ENCODE peak calls at places on chromosome 22, in six cellular contexts. K is IMR-90, N is H9, U is neuronal stem cell, J is H1, H is trophoblast cell. M is an unnamed sample. For H3K9me3, the result is how much of the 10 kb centered on the place peaks cover.

GRCh38 chr22:42277988-42278776 is 7.7 kb upstream of the TCF20 start:
- DNase-seq in K (no peak), N (no peak), U (no peak), J (no peak), H (peak), M (no peak)

GRCh38 chr22:46462726-46463371 is 74.6 kb downstream of the CELSR1 start:
- DNase-seq in K (peak), N (no peak), U (no peak), J (no peak), H (peak), M (peak)

GRCh38 chr22:29520851-29521250 is 32.7 kb downstream of the THOC5 start:
- DNase-seq in K (peak), N (no peak), U (no peak), J (no peak), H (no peak), M (peak)

GRCh38 chr22:41175546-41175945 is 29.6 kb upstream of the L3MBTL2 start:
- DNase-seq in K (no peak), N (no peak), U (no peak), J (no peak), H (no peak), M (no peak)

GRCh38 chr22:25362215-25362882 is 142.9 kb downstream of the CRYBB2 start:
- DNase-seq in K (peak), N (peak), U (peak), J (no peak), H (peak), M (peak)

GRCh38 chr22:30286813-30287625 is 2.3 kb downstream of the CASTOR1 start:
- DNase-seq in K (peak), N (peak), U (peak), J (peak), H (peak), M (peak)

GRCh38 chr22:20176421-20177060 is 25.7 kb upstream of the CCDC188 start:
- DNase-seq in K (no peak), N (no peak), U (no peak), J (no peak), H (no peak), M (no peak)

GRCh38 chr22:17922925-17923898 is 101.1 kb downstream of the MICAL3 start:
- DNase-seq in K (peak), N (no peak), U (no peak), J (no peak), H (no peak), M (peak)

GRCh38 chr22:25364281-25364680 is 144.8 kb downstream of the CRYBB2 start:
- DNase-seq in K (no peak), N (no peak), U (no peak), J (no peak), H (no peak), M (no peak)

GRCh38 chr22:38348751-38349496 is 31.7 kb upstream of the CSNK1E start:
- DNase-seq in K (no peak), N (no peak), U (no peak), J (no peak), H (no peak), M (no peak)

GRCh38 chr22:42560781-42561180 is 7.0 kb downstream of the SERHL2 start:
- DNase-seq in K (no peak), N (peak), U (peak), J (no peak), H (no peak), M (peak)

GRCh38 chr22:41288245-41288946 is 2.4 kb upstream of the RANGAP1 start:
- DNase-seq in K (peak), N (peak), U (no peak), J (no peak), H (no peak), M (peak)

GRCh38 chr22:37896181-37896592 is 9.9 kb upstream of the MICALL1 start:
- DNase-seq in K (peak), N (peak), U (no peak), J (no peak), H (peak), M (peak)

GRCh38 chr22:27534720-27535125 is 266.8 kb downstream of the MN1 start:
- DNase-seq in K (peak), N (no peak), U (no peak), J (no peak), H (peak), M (peak)

GRCh38 chr22:30781271-30781875 is 86.7 kb downstream of the OSBP2 start:
- DNase-seq in K (peak), N (no peak), U (no peak), J (no peak), H (no peak), M (no peak)

GRCh38 chr22:26483043-26483438 is 542 bp downstream of the HPS4 start:
- DNase-seq in K (no peak), N (no peak), U (no peak), J (no peak), H (no peak), M (no peak)

GRCh38 chr22:42268852-42269406 is 1.5 kb downstream of the TCF20 start:
- DNase-seq in K (no peak), N (no peak), U (no peak), J (no peak), H (no peak), M (no peak)

GRCh38 chr22:47565607-47566006 is 803.2 kb downstream of the TBC1D22A start:
- DNase-seq in K (no peak), N (no peak), U (no peak), J (no peak), H (no peak), M (no peak)

GRCh38 chr22:25774575-25775026 is 32.6 kb downstream of the MYO18B start:
- DNase-seq in K (no peak), N (peak), U (peak), J (no peak), H (no peak), M (no peak)

GRCh38 chr22:19992481-19992911 is 24.1 kb downstream of the ARVCF start:
- DNase-seq in K (no peak), N (no peak), U (no peak), J (no peak), H (no peak), M (no peak)

GRCh38 chr22:38223289-38223960 is 21.6 kb downstream of the MAFF start:
- DNase-seq in K (no peak), N (no peak), U (no peak), J (no peak), H (no peak), M (no peak)

GRCh38 chr22:20657963-20658362 is 116.0 kb upstream of the SERPIND1 start:
- DNase-seq in K (no peak), N (no peak), U (no peak), J (no peak), H (no peak), M (no peak)

GRCh38 chr22:30254307-30254706 is 7.7 kb upstream of the LIF start:
- DNase-seq in K (no peak), N (no peak), U (no peak), J (no peak), H (no peak), M (no peak)

GRCh38 chr22:30398685-30399680 is 2.2 kb downstream of the SEC14L2 start:
- DNase-seq in K (no peak), N (no peak), U (no peak), J (no peak), H (no peak), M (no peak)

GRCh38 chr22:25143161-25144076 is 56.2 kb upstream of the CRYBB3 start:
- DNase-seq in K (no peak), N (no peak), U (no peak), J (no peak), H (no peak), M (no peak)

GRCh38 chr22:42270512-42271190 is at the start of gene TCF20:
- DNase-seq in K (peak), N (no peak), U (peak), J (no peak), H (peak), M (peak)

GRCh38 chr22:21951931-21952465 is 650 bp downstream of the PPM1F start:
- DNase-seq in K (peak), N (peak), U (no peak), J (no peak), H (peak), M (peak)

GRCh38 chr22:46959369-46959768 is 196.9 kb downstream of the TBC1D22A start:
- DNase-seq in K (no peak), N (no peak), U (no peak), J (no peak), H (no peak), M (no peak)

GRCh38 chr22:26673485-26673884 is 16.1 kb downstream of the MIAT start:
- DNase-seq in K (no peak), N (no peak), U (no peak), J (no peak), H (no peak), M (peak)

GRCh38 chr22:19176732-19177131 is 1.8 kb downstream of the SLC25A1 start:
- DNase-seq in K (no peak), N (no peak), U (no peak), J (no peak), H (no peak), M (no peak)

GRCh38 chr22:19070397-19071169 is 51.6 kb downstream of the DGCR2 start:
- DNase-seq in K (no peak), N (no peak), U (no peak), J (no peak), H (no peak), M (no peak)

GRCh38 chr22:26409705-26410376 is 19.2 kb upstream of the ASPHD2 start:
- DNase-seq in K (no peak), N (no peak), U (no peak), J (no peak), H (no peak), M (no peak)

GRCh38 chr22:25051983-25052710 is 99.6 kb downstream of the KIAA1671 start:
- DNase-seq in K (no peak), N (no peak), U (no peak), J (no peak), H (no peak), M (no peak)

GRCh38 chr22:18068991-18069390 is 8.8 kb upstream of the PEX26 start:
- DNase-seq in K (no peak), N (no peak), U (no peak), J (no peak), H (no peak), M (no peak)

GRCh38 chr22:45688606-45689080 is 17.0 kb downstream of the ATXN10 start:
- DNase-seq in K (peak), N (no peak), U (no peak), J (no peak), H (peak), M (peak)

GRCh38 chr22:38467904-38468760 is at the start of gene KDELR3:
- DNase-seq in K (peak), N (no peak), U (no peak), J (no peak), H (peak), M (peak)

GRCh38 chr22:44609589-44609988 is 92.4 kb upstream of the PRR5 start:
- DNase-seq in K (no peak), N (no peak), U (no peak), J (no peak), H (no peak), M (no peak)

GRCh38 chr22:33296941-33297340 is 238.8 kb upstream of the SYN3 start:
- DNase-seq in K (no peak), N (no peak), U (no peak), J (no peak), H (no peak), M (no peak)
- H3K4me2 ChIP-seq in K (no peak), N (no peak), U (no peak), J (no peak), H (no peak), M (no peak)

GRCh38 chr22:49037701-49038245 is 789.9 kb downstream of the BRD1 start:
- DNase-seq in K (no peak), N (no peak), U (no peak), J (no peak), H (peak), M (no peak)
- H3K9me3 ChIP-seq in K (half or more), N (under half), U (under half), J (under half), H (under half), M (under half)

DNA sequence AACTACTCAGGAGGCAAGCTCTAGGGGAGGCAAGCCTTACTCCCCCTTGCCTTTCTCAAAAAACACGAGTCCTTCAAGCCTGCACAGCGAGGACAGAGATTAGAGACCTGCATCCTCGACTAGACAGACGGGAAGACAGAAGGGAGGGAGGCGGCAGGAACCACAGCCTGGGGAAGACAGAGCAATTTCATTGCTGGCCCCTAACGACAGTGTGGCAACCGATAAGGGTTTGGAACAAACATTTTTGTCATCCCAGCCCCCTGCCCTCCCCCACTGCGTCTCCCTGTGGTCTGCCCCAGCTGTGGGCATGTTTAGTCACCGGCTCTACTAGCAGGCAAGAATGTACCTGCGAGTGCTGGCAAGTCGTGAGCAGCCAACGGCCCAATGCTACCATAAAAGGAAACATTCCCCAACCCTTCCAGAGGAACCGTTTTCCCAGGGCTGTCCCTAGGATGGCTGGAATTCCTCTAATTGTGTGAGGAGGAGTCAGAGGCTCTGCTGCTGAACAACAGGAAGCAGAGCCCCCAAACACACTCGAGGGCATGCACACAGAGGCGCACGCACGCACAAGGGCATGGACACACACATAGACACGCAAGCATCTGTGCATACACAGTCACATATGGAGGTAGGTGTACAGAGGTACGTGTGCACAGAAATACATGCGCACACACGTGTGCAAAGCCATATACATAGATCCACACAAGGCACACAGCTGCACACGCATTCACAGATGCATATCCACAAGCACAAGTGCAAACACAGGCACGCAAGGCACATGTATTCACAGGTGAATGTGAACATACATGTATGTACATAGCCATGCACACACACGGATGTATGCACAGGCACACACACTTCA is 58.3 kb downstream of the MYH9 start:
- DNase-seq in K (peak), N (peak), U (peak), J (peak), H (peak), M (peak)
- H2AK5ac ChIP-seq in K (peak), N (peak), U (peak), J (peak), H (peak), M (peak)

GRCh38 chr22:23534851-23535717 is 45.0 kb downstream of the IGLL1 start:
- DNase-seq in K (no peak), N (peak), U (no peak), J (no peak), H (no peak), M (no peak)
- H3K4me2 ChIP-seq in K (no peak), N (no peak), U (no peak), J (peak), H (no peak), M (no peak)

GRCh38 chr22:48748113-48748859 is 1079.4 kb downstream of the BRD1 start:
- DNase-seq in K (no peak), N (peak), U (no peak), J (no peak), H (no peak), M (no peak)
- H3K9me3 ChIP-seq in K (half or more), N (under half), U (under half), J (under half), H (under half), M (under half)

DNA sequence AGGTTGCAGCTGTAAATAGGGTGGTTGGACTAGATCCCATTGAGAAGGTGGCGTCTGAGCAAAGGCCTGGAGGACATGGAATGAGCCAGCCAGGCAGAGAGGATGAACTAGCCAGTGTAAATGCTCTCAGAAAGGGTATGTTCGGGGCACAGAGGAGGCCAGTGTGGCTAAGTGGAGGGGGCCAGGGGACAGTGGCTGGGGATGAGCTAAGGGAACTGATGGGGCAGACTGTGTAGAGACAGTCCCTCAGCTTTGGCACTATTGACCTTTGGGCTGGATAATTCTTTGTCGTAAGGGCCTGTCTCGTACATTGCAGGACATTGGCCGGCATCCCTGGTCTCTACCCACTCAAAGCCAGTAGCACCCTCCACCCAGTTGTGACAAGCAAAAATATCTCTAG is 43.7 kb upstream of the ISX start:
- DNase-seq in K (no peak), N (no peak), U (no peak), J (no peak), H (no peak), M (no peak)
- H2AK5ac ChIP-seq in K (no peak), N (no peak), U (no peak), J (no peak), H (peak), M (no peak)

GRCh38 chr22:39653787-39654077 is 83.2 kb downstream of the CACNA1I start:
- DNase-seq in K (no peak), N (no peak), U (no peak), J (no peak), H (no peak), M (no peak)
- H3K4me2 ChIP-seq in K (no peak), N (no peak), U (no peak), J (no peak), H (no peak), M (no peak)

GRCh38 chr22:49726022-49726681 is 101.5 kb downstream of the BRD1 start:
- DNase-seq in K (no peak), N (no peak), U (no peak), J (no peak), H (no peak), M (no peak)

GRCh38 chr22:49726701-49727101 is 101.0 kb downstream of the BRD1 start:
- DNase-seq in K (no peak), N (no peak), U (no peak), J (no peak), H (no peak), M (no peak)

GRCh38 chr22:49727191-49727880 is 100.3 kb downstream of the BRD1 start:
- DNase-seq in K (no peak), N (no peak), U (no peak), J (no peak), H (no peak), M (no peak)

GRCh38 chr22:49728566-49729271 is 99.0 kb downstream of the BRD1 start:
- DNase-seq in K (no peak), N (no peak), U (no peak), J (no peak), H (no peak), M (no peak)

DNA sequence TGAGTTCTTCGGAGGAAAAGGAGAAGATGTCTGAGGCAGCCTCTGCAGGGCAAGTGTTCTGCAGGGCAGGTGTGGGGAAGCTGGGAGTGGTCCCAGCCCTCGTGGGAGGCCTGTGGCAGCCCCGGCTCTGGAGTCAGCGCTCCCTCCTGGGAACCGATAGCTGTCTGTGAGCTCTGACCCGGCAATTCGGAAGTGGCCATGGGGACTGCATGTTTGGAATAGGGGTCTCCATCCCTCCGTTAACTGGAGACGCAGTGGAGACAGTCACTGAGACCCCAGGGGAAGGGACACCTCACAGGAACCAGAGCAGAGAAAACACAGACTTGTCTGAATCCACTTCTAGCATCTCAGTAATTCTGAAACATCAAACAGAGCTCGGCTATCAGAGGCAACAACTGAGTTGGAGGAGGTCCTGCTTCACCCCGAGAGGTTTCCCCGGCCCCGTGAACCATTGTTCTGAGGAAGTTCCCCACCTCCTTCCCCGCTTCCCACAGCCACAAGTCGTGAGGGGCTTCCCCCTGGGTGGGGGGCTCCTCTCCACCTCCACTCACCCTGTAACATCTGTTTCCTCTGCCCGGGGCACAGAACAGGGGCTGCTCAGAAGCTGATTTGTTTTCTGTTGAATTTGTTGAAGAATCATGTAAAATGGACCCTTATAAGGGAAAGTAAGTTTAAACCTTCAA is 99.7 kb downstream of the BRD1 start:
- DNase-seq in K (no peak), N (no peak), U (no peak), J (no peak), H (no peak), M (no peak)
- H3K9me3 ChIP-seq in K (under half), N (under half), U (under half), J (under half), H (under half), M (under half)

M was measured in mesenchymal stem cell.